ENCODE peak calls at places on chromosomes 6 and 20, in nine cellular contexts. J is endodermal cell, T is foreskin fibroblast, G is esophagus muscularis mucosa, U is WTC11, P is osteocyte, A is ascending aorta, I is heart right ventricle, E is left lung. V is an unnamed sample.

GRCh38 chr6:75113446-75113845 is 92.4 kb downstream of the COL12A1 start:
- DNase-seq in J (no peak), T (no peak), G (no peak), U (no peak), P (no peak), A (no peak), I (no peak), E (no peak), V (no peak)

GRCh38 chr20:53939554-53940355 is 130.6 kb downstream of the BCAS1 start:
- DNase-seq in J (peak), T (peak), G (peak), U (peak), P (peak), A (peak), I (peak), E (peak), V (peak)

GRCh38 chr6:168217880-168218537 is 101.6 kb downstream of the DACT2 start:
- DNase-seq in J (peak), T (no peak), G (no peak), U (no peak), P (no peak), A (no peak), I (no peak), E (peak), V (no peak)

GRCh38 chr6:12148841-12149240 is 136.7 kb downstream of the HIVEP1 start:
- DNase-seq in J (no peak), T (no peak), G (no peak), U (no peak), P (no peak), A (no peak), I (no peak), E (no peak), V (no peak)

GRCh38 chr6:2220154-2220553 is 25.3 kb downstream of the GMDS start:
- DNase-seq in J (no peak), T (no peak), G (peak), U (no peak), P (no peak), A (no peak), I (no peak), E (no peak), V (no peak)

GRCh38 chr6:395432-396125 is 4.0 kb downstream of the IRF4 start:
- DNase-seq in J (no peak), T (peak), G (no peak), U (no peak), P (no peak), A (no peak), I (no peak), E (no peak), V (no peak)

GRCh38 chr6:166903027-166903426 is 53.3 kb downstream of the RNASET2 start:
- DNase-seq in J (no peak), T (no peak), G (peak), U (no peak), P (no peak), A (no peak), I (no peak), E (no peak), V (no peak)

GRCh38 chr6:25312034-25312620 is 33.0 kb downstream of the CARMIL1 start:
- DNase-seq in J (no peak), T (peak), G (no peak), U (no peak), P (no peak), A (no peak), I (no peak), E (no peak), V (no peak)

GRCh38 chr20:12036142-12036541 is 118.4 kb downstream of the BTBD3 start:
- DNase-seq in J (no peak), T (no peak), G (no peak), U (no peak), P (no peak), A (no peak), I (no peak), E (no peak), V (no peak)

GRCh38 chr20:12175538-12175937 is 257.8 kb downstream of the BTBD3 start:
- DNase-seq in J (no peak), T (no peak), G (no peak), U (no peak), P (no peak), A (no peak), I (no peak), E (no peak), V (no peak)

GRCh38 chr20:64265201-64265600 is 9.7 kb downstream of the PCMTD2 start:
- DNase-seq in J (no peak), T (no peak), G (no peak), U (no peak), P (no peak), A (no peak), I (no peak), E (no peak), V (no peak)

GRCh38 chr20:9215539-9215938 is 146.7 kb downstream of the PLCB4 start:
- DNase-seq in J (no peak), T (no peak), G (no peak), U (no peak), P (no peak), A (no peak), I (no peak), E (no peak), V (no peak)

GRCh38 chr6:153058291-153058690 is 55.8 kb upstream of the MTRF1L start:
- DNase-seq in J (no peak), T (peak), G (no peak), U (no peak), P (no peak), A (no peak), I (no peak), E (no peak), V (no peak)

GRCh38 chr20:28562510-28562898 is 2695.0 kb upstream of the DEFB115 start:
- DNase-seq in J (peak), T (peak), G (no peak), U (no peak), P (no peak), A (no peak), I (no peak), E (no peak), V (no peak)

GRCh38 chr6:31687321-31687720 is 6.5 kb upstream of the LY6G5C start:
- DNase-seq in J (no peak), T (no peak), G (no peak), U (no peak), P (no peak), A (no peak), I (no peak), E (no peak), V (no peak)

GRCh38 chr6:94511502-94512088 is 1065.7 kb upstream of the MANEA start:
- DNase-seq in J (no peak), T (no peak), G (no peak), U (no peak), P (peak), A (no peak), I (no peak), E (no peak), V (no peak)

GRCh38 chr6:130366011-130366963 is at the start of gene TMEM200A:
- DNase-seq in J (peak), T (peak), G (peak), U (peak), P (peak), A (no peak), I (no peak), E (peak), V (no peak)

GRCh38 chr6:70957284-70957617 is 391 bp upstream of the B3GAT2 start:
- DNase-seq in J (no peak), T (no peak), G (no peak), U (no peak), P (no peak), A (no peak), I (no peak), E (no peak), V (no peak)

DNA sequence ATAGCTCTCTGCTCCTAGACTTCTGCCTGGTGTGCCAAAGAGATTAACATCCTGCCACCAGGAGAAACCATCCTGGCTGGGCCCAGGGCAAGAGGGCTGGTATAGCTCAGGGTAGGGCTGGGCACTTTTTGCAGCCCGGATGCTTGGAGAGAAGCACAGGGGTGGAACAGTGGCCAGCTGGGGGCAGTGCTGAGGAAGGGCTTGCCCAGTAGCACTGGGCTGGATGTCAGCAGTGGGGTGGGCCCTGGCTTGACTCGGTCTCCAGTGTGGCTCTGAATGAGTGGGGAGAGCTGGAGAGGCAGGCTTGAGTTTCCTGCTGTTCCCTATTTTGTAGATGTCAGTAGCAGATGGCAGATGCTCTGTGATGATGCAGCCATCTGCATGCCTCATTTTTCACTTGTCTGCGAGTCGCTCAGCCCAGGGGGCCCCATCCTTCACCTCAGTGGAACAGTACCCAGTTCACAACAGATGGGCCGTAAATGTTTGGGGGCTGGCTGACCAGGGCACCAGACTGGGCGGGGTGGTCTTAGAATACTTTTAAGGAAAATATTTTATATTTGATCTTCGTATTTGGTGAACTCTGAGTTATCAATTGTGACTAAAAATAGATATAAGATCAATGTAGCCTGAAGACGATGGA is 56.4 kb upstream of the TULP1 start:
- DNase-seq in J (peak), T (peak), G (peak), U (peak), P (no peak), A (no peak), I (no peak), E (no peak), V (no peak)
- TF ChIP-seq CTCF in J (peak), T (peak), G (peak), U (peak), P (peak), A (no peak), I (peak), E (peak), V (peak)

DNA sequence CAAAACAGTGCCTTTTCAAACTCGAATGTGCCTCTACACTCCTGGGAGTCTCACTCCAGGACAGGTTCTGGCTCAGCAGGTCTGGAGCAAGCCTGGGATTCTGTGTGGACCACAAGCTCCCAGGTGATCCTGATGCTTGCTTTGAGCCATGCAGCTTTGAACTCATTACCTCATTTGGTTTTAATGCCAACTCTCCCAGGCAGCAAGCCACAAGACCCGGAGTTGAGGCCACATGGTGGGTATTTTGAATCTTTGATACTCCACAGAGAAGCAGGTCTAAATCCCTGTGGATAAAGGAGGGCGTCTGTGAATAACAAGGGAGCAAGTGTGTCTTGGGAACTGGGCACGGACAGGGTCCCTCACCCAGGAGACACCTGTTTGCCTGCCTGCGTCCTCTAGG is 205.4 kb upstream of the CST7 start:
- DNase-seq in J (peak), T (no peak), G (no peak), U (no peak), P (peak), A (no peak), I (no peak), E (no peak), V (no peak)
- TF ChIP-seq CTCF in J (no peak), T (no peak), G (no peak), U (no peak), P (no peak), A (no peak), I (no peak), E (no peak), V (no peak)

GRCh38 chr20:59317332-59317731 is 16.9 kb downstream of the EDN3 start:
- DNase-seq in J (no peak), T (no peak), G (no peak), U (no peak), P (no peak), A (no peak), I (no peak), E (no peak), V (no peak)
- TF ChIP-seq CTCF in J (no peak), T (no peak), G (no peak), U (no peak), P (no peak), A (no peak), I (no peak), E (no peak), V (no peak)

DNA sequence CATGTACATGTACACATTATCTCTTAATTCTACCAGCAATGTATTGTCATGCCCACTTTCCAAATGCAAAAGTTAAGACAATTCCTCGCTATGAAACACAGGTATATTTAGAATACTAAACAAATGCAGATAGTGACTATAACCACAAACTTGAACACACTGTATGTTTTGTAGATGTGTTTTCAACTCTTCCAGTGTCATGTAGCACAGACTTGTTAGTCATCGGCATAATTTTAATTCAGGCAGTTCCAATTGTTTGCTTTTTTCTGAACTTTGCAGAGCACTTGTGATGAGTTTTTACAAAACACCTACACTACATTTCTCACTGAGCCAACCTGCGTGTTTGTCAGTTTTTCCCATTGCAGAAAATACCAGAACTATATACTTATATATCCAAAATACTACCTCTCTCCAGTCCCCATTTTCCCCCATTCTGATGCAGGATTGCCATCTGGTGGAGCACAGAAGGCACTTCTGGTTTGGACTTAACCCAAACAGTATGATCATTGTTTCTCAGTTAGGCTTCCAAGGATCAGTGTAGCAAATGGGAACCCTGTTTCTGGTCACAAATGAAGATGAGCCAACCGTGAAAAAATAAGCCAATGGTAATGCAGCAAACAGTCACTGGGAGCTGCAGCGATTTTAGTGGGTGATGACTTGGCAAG is 143.4 kb downstream of the ADGRB3 start:
- DNase-seq in J (peak), T (peak), G (no peak), U (peak), P (no peak), A (no peak), I (peak), E (no peak), V (no peak)
- TF ChIP-seq CTCF in J (peak), T (peak), G (peak), U (peak), P (peak), A (peak), I (peak), E (peak), V (peak)

GRCh38 chr20:14633507-14633906 is 296.1 kb upstream of the FLRT3 start:
- DNase-seq in J (no peak), T (peak), G (no peak), U (no peak), P (no peak), A (no peak), I (no peak), E (no peak), V (no peak)

GRCh38 chr20:14637441-14637840 is 300.0 kb upstream of the FLRT3 start:
- DNase-seq in J (no peak), T (no peak), G (no peak), U (no peak), P (no peak), A (no peak), I (no peak), E (no peak), V (no peak)

GRCh38 chr20:14634666-14635065 is 297.3 kb upstream of the FLRT3 start:
- DNase-seq in J (no peak), T (peak), G (no peak), U (no peak), P (no peak), A (no peak), I (no peak), E (no peak), V (no peak)

GRCh38 chr20:14631011-14631410 is 293.6 kb upstream of the FLRT3 start:
- DNase-seq in J (no peak), T (no peak), G (no peak), U (no peak), P (no peak), A (no peak), I (no peak), E (no peak), V (no peak)

GRCh38 chr20:14632906-14633305 is 295.5 kb upstream of the FLRT3 start:
- DNase-seq in J (peak), T (no peak), G (no peak), U (peak), P (no peak), A (no peak), I (peak), E (no peak), V (no peak)
- TF ChIP-seq CTCF in J (peak), T (no peak), G (no peak), U (no peak), P (no peak), A (no peak), I (no peak), E (no peak), V (no peak)

GRCh38 chr20:49964964-49965780 is 17.6 kb upstream of the SNAI1 start:
- DNase-seq in J (peak), T (peak), G (no peak), U (peak), P (no peak), A (no peak), I (no peak), E (no peak), V (no peak)
- TF ChIP-seq CTCF in J (peak), T (peak), G (peak), U (peak), P (peak), A (no peak), I (peak), E (peak), V (no peak)

GRCh38 chr6:3808759-3809514 is 40.2 kb upstream of the FAM50B start:
- DNase-seq in J (no peak), T (peak), G (no peak), U (no peak), P (peak), A (peak), I (no peak), E (no peak), V (no peak)
- TF ChIP-seq CTCF in J (peak), T (no peak), G (no peak), U (no peak), P (peak), A (no peak), I (no peak), E (no peak), V (no peak)

GRCh38 chr20:58155148-58155925 is 73.1 kb downstream of the ANKRD60 start:
- DNase-seq in J (no peak), T (no peak), G (no peak), U (no peak), P (no peak), A (no peak), I (no peak), E (no peak), V (no peak)
- TF ChIP-seq CTCF in J (peak), T (no peak), G (no peak), U (no peak), P (no peak), A (no peak), I (no peak), E (no peak), V (no peak)

GRCh38 chr20:62548483-62548882 is 72.7 kb upstream of the GATA5 start:
- DNase-seq in J (no peak), T (no peak), G (no peak), U (no peak), P (no peak), A (no peak), I (no peak), E (no peak), V (no peak)

GRCh38 chr20:62551408-62552323 is 75.9 kb upstream of the GATA5 start:
- DNase-seq in J (peak), T (no peak), G (no peak), U (peak), P (no peak), A (no peak), I (no peak), E (no peak), V (no peak)

GRCh38 chr20:62550087-62550565 is 74.3 kb upstream of the GATA5 start:
- DNase-seq in J (peak), T (no peak), G (no peak), U (no peak), P (no peak), A (no peak), I (peak), E (no peak), V (no peak)

GRCh38 chr20:62549029-62549428 is 73.2 kb upstream of the GATA5 start:
- DNase-seq in J (no peak), T (no peak), G (no peak), U (no peak), P (no peak), A (no peak), I (no peak), E (no peak), V (no peak)

GRCh38 chr20:62549499-62550086 is 73.8 kb upstream of the GATA5 start:
- DNase-seq in J (no peak), T (no peak), G (no peak), U (peak), P (no peak), A (no peak), I (no peak), E (no peak), V (no peak)
- TF ChIP-seq CTCF in J (no peak), T (no peak), G (no peak), U (no peak), P (no peak), A (no peak), I (peak), E (no peak), V (no peak)

GRCh38 chr6:6315660-6316059 is 4.8 kb downstream of the F13A1 start:
- DNase-seq in J (peak), T (peak), G (no peak), U (peak), P (no peak), A (no peak), I (peak), E (no peak), V (no peak)
- TF ChIP-seq CTCF in J (peak), T (peak), G (peak), U (peak), P (peak), A (peak), I (peak), E (peak), V (peak)

V was measured in esophagus squamous epithelium.